ENCODE peak calls at places on chromosomes 5 and 9, in eight cellular contexts. One of them, this sample, is unnamed.
A peak's percentile ranks its signal among the peaks of the same experiment; 100 is the strongest.

GRCh38 chr5:11655681-11656080 is 248.6 kb downstream of the CTNND2 start:
- DNase-seq in adrenal gland: no peak
- DNase-seq in body of pancreas: no peak
- DNase-seq in Peyer's patch: no peak
- DNase-seq in A549: no peak
- DNase-seq in HCT116: no peak
- DNase-seq in heart left ventricle: no peak
- DNase-seq in stomach: no peak
- DNase-seq in this sample: no peak

GRCh38 chr5:132268698-132269551 is 11.4 kb downstream of the PDLIM4 start:
- DNase-seq in adrenal gland: no peak
- DNase-seq in body of pancreas: no peak
- DNase-seq in Peyer's patch: no peak
- DNase-seq in A549: no peak
- DNase-seq in HCT116: no peak
- DNase-seq in heart left ventricle: no peak
- DNase-seq in stomach: no peak
- DNase-seq in this sample: no peak

GRCh38 chr5:147303976-147304375 is 69.2 kb downstream of the STK32A start:
- DNase-seq in adrenal gland: peak; percentile 79
- DNase-seq in body of pancreas: no peak
- DNase-seq in Peyer's patch: no peak
- DNase-seq in A549: peak; percentile 60
- DNase-seq in HCT116: peak; percentile 7
- DNase-seq in heart left ventricle: no peak
- DNase-seq in stomach: no peak
- DNase-seq in this sample: no peak

GRCh38 chr5:108386345-108387061 is 4.6 kb upstream of the FBXL17 start:
- DNase-seq in adrenal gland: no peak
- DNase-seq in body of pancreas: no peak
- DNase-seq in Peyer's patch: no peak
- DNase-seq in A549: no peak
- DNase-seq in HCT116: no peak
- DNase-seq in heart left ventricle: no peak
- DNase-seq in stomach: no peak
- DNase-seq in this sample: no peak

GRCh38 chr5:11894992-11895391 is 9.3 kb downstream of the CTNND2 start:
- DNase-seq in adrenal gland: no peak
- DNase-seq in body of pancreas: peak; percentile 91
- DNase-seq in Peyer's patch: no peak
- DNase-seq in A549: no peak
- DNase-seq in HCT116: no peak
- DNase-seq in heart left ventricle: no peak
- DNase-seq in stomach: no peak
- DNase-seq in this sample: no peak

GRCh38 chr5:57598756-57599155 is 116.1 kb upstream of the ACTBL2 start:
- DNase-seq in adrenal gland: no peak
- DNase-seq in body of pancreas: no peak
- DNase-seq in Peyer's patch: no peak
- DNase-seq in A549: peak; percentile 43
- DNase-seq in HCT116: peak; percentile 0
- DNase-seq in heart left ventricle: no peak
- DNase-seq in stomach: no peak
- DNase-seq in this sample: no peak

GRCh38 chr9:71941060-71941568 is 29.7 kb downstream of the C9orf85 start:
- DNase-seq in adrenal gland: no peak
- DNase-seq in body of pancreas: no peak
- DNase-seq in Peyer's patch: no peak
- DNase-seq in A549: no peak
- DNase-seq in HCT116: no peak
- DNase-seq in heart left ventricle: no peak
- DNase-seq in stomach: no peak
- DNase-seq in this sample: no peak

GRCh38 chr5:144421411-144421810 is 250.7 kb downstream of the KCTD16 start:
- DNase-seq in adrenal gland: no peak
- DNase-seq in body of pancreas: peak; percentile 22
- DNase-seq in Peyer's patch: no peak
- DNase-seq in A549: no peak
- DNase-seq in HCT116: no peak
- DNase-seq in heart left ventricle: no peak
- DNase-seq in stomach: no peak
- DNase-seq in this sample: no peak

GRCh38 chr5:220008-220407 is 1.9 kb downstream of the SDHA start:
- DNase-seq in adrenal gland: no peak
- DNase-seq in body of pancreas: no peak
- DNase-seq in Peyer's patch: no peak
- DNase-seq in A549: no peak
- DNase-seq in HCT116: no peak
- DNase-seq in heart left ventricle: no peak
- DNase-seq in stomach: no peak
- DNase-seq in this sample: no peak

GRCh38 chr9:88614359-88614758 is 79.4 kb downstream of the NXNL2 start:
- DNase-seq in adrenal gland: no peak
- DNase-seq in body of pancreas: no peak
- DNase-seq in Peyer's patch: no peak
- DNase-seq in A549: no peak
- DNase-seq in HCT116: no peak
- DNase-seq in heart left ventricle: no peak
- DNase-seq in stomach: no peak
- DNase-seq in this sample: no peak

GRCh38 chr5:89327621-89328020 is 444.6 kb upstream of the MEF2C start:
- DNase-seq in adrenal gland: no peak
- DNase-seq in body of pancreas: no peak
- DNase-seq in Peyer's patch: no peak
- DNase-seq in A549: no peak
- DNase-seq in HCT116: no peak
- DNase-seq in heart left ventricle: no peak
- DNase-seq in stomach: no peak
- DNase-seq in this sample: no peak

GRCh38 chr5:57054135-57054534 is 102.2 kb upstream of the MIER3 start:
- DNase-seq in adrenal gland: no peak
- DNase-seq in body of pancreas: no peak
- DNase-seq in Peyer's patch: no peak
- DNase-seq in A549: no peak
- DNase-seq in HCT116: no peak
- DNase-seq in heart left ventricle: no peak
- DNase-seq in stomach: no peak
- DNase-seq in this sample: no peak

GRCh38 chr5:59483971-59484472 is 409.5 kb downstream of the PDE4D start:
- DNase-seq in adrenal gland: no peak
- DNase-seq in body of pancreas: no peak
- DNase-seq in Peyer's patch: no peak
- DNase-seq in A549: peak; percentile 55
- DNase-seq in HCT116: no peak
- DNase-seq in heart left ventricle: no peak
- DNase-seq in stomach: no peak
- DNase-seq in this sample: no peak

GRCh38 chr5:178287791-178288105 is 55.1 kb upstream of the PHYKPL start:
- DNase-seq in adrenal gland: no peak
- DNase-seq in body of pancreas: no peak
- DNase-seq in Peyer's patch: peak; percentile 26
- DNase-seq in A549: no peak
- DNase-seq in HCT116: no peak
- DNase-seq in heart left ventricle: no peak
- DNase-seq in stomach: no peak
- DNase-seq in this sample: no peak

GRCh38 chr5:76187386-76187785 is 104.2 kb downstream of the SV2C start:
- DNase-seq in adrenal gland: no peak
- DNase-seq in body of pancreas: no peak
- DNase-seq in Peyer's patch: no peak
- DNase-seq in A549: no peak
- DNase-seq in HCT116: no peak
- DNase-seq in heart left ventricle: no peak
- DNase-seq in stomach: no peak
- DNase-seq in this sample: no peak

GRCh38 chr9:97980479-97980803 is 2.7 kb upstream of the ANP32B start:
- DNase-seq in adrenal gland: no peak
- DNase-seq in body of pancreas: peak; percentile 15
- DNase-seq in Peyer's patch: no peak
- DNase-seq in A549: no peak
- DNase-seq in HCT116: no peak
- DNase-seq in heart left ventricle: peak; percentile 27
- DNase-seq in stomach: no peak
- DNase-seq in this sample: peak; percentile 71

GRCh38 chr9:133519693-133520092 is 5.1 kb downstream of the MYMK start:
- DNase-seq in adrenal gland: no peak
- DNase-seq in body of pancreas: no peak
- DNase-seq in Peyer's patch: no peak
- DNase-seq in A549: no peak
- DNase-seq in HCT116: no peak
- DNase-seq in heart left ventricle: no peak
- DNase-seq in stomach: no peak
- DNase-seq in this sample: no peak

GRCh38 chr5:148846930-148847329 is 20.5 kb downstream of the ADRB2 start:
- DNase-seq in adrenal gland: no peak
- DNase-seq in body of pancreas: no peak
- DNase-seq in Peyer's patch: no peak
- DNase-seq in A549: no peak
- DNase-seq in HCT116: no peak
- DNase-seq in heart left ventricle: no peak
- DNase-seq in stomach: no peak
- DNase-seq in this sample: no peak

GRCh38 chr5:27503813-27504212 is 465.4 kb upstream of the CDH9 start:
- DNase-seq in adrenal gland: no peak
- DNase-seq in body of pancreas: no peak
- DNase-seq in Peyer's patch: no peak
- DNase-seq in A549: no peak
- DNase-seq in HCT116: no peak
- DNase-seq in heart left ventricle: no peak
- DNase-seq in stomach: no peak
- DNase-seq in this sample: no peak

GRCh38 chr9:37892063-37892462 is 11.9 kb downstream of the SLC25A51 start:
- DNase-seq in adrenal gland: no peak
- DNase-seq in body of pancreas: no peak
- DNase-seq in Peyer's patch: no peak
- DNase-seq in A549: no peak
- DNase-seq in HCT116: no peak
- DNase-seq in heart left ventricle: no peak
- DNase-seq in stomach: no peak
- DNase-seq in this sample: no peak

GRCh38 chr5:135242496-135243193 is 156.4 kb downstream of the MACROH2A1 start:
- DNase-seq in adrenal gland: peak; percentile 65
- DNase-seq in body of pancreas: no peak
- DNase-seq in Peyer's patch: peak; percentile 10
- DNase-seq in A549: no peak
- DNase-seq in HCT116: no peak
- DNase-seq in heart left ventricle: no peak
- DNase-seq in stomach: peak; percentile 25
- DNase-seq in this sample: no peak

DNA sequence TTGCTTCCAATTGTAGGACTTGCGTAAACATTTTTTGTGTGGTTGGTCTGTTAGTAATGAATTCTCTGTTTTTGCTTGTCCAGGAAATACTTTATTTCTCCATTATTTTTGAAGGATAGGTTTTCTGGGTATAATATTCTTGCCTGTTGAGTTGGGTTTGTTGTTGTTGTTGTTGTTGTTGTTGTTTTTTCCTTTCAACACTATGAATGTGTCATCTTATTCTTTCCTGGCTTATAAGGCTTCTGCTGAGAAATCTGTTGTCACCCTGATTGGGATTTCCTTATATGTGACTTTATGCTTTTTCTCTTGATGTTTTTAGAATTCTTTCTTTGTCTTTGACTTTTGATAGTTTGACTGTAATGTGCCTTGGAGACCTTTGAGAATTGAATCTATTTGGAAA is 39.8 kb downstream of the SLF1 start:
- DNase-seq in adrenal gland: no peak
- DNase-seq in body of pancreas: no peak
- DNase-seq in Peyer's patch: no peak
- DNase-seq in A549: no peak
- DNase-seq in HCT116: no peak
- DNase-seq in heart left ventricle: no peak
- DNase-seq in stomach: no peak
- DNase-seq in this sample: no peak
- H3K9me3 ChIP-seq in adrenal gland: no peaks in the 10 kb centered on the region
- H3K9me3 ChIP-seq in body of pancreas: no peaks in the 10 kb centered on the region
- H3K9me3 ChIP-seq in Peyer's patch: no peaks in the 10 kb centered on the region
- H3K9me3 ChIP-seq in A549: peaks cover 35% of the 10 kb centered on the region
- H3K9me3 ChIP-seq in HCT116: peaks cover 3% of the 10 kb centered on the region
- H3K9me3 ChIP-seq in heart left ventricle: peaks cover 5% of the 10 kb centered on the region
- H3K9me3 ChIP-seq in stomach: peaks cover 11% of the 10 kb centered on the region
- H3K9me3 ChIP-seq in this sample: no peaks in the 10 kb centered on the region

GRCh38 chr5:16965581-16965980 is 29.5 kb upstream of the MYO10 start:
- DNase-seq in adrenal gland: no peak
- DNase-seq in body of pancreas: no peak
- DNase-seq in Peyer's patch: no peak
- DNase-seq in A549: no peak
- DNase-seq in HCT116: no peak
- DNase-seq in heart left ventricle: no peak
- DNase-seq in stomach: no peak
- DNase-seq in this sample: no peak
- H3K27ac ChIP-seq in adrenal gland: no peak overlapping the region
- H3K27ac ChIP-seq in body of pancreas: no peak overlapping the region
- H3K27ac ChIP-seq in Peyer's patch: no peak overlapping the region
- H3K27ac ChIP-seq in A549: no peak overlapping the region
- H3K27ac ChIP-seq in HCT116: no peak overlapping the region
- H3K27ac ChIP-seq in heart left ventricle: no peak overlapping the region
- H3K27ac ChIP-seq in stomach: no peak overlapping the region
- H3K27ac ChIP-seq in this sample: no peak overlapping the region

GRCh38 chr9:129610473-129611301 is 10.2 kb downstream of the C9orf50 start:
- DNase-seq in adrenal gland: peak; percentile 80
- DNase-seq in body of pancreas: peak; percentile 78
- DNase-seq in Peyer's patch: peak; percentile 82
- DNase-seq in A549: peak; percentile 74
- DNase-seq in HCT116: no peak
- DNase-seq in heart left ventricle: peak; percentile 84
- DNase-seq in stomach: peak; percentile 82
- DNase-seq in this sample: peak; percentile 62
- TF ChIP-seq POLR2A in adrenal gland: peak; percentile 14
- TF ChIP-seq POLR2A in body of pancreas: peak; percentile 34
- TF ChIP-seq POLR2A in Peyer's patch: no peak
- TF ChIP-seq POLR2A in A549: peak; percentile 19
- TF ChIP-seq POLR2A in HCT116: no peak
- TF ChIP-seq POLR2A in heart left ventricle: peak; percentile 41
- TF ChIP-seq POLR2A in stomach: no peak
- TF ChIP-seq POLR2A in this sample: peak; percentile 20

GRCh38 chr5:79873216-79873615 is 117.8 kb downstream of the MTX3 start:
- DNase-seq in adrenal gland: no peak
- DNase-seq in body of pancreas: no peak
- DNase-seq in Peyer's patch: no peak
- DNase-seq in A549: no peak
- DNase-seq in HCT116: no peak
- DNase-seq in heart left ventricle: no peak
- DNase-seq in stomach: no peak
- DNase-seq in this sample: no peak

GRCh38 chr5:79878131-79878630 is 112.9 kb downstream of the MTX3 start:
- DNase-seq in adrenal gland: no peak
- DNase-seq in body of pancreas: no peak
- DNase-seq in Peyer's patch: no peak
- DNase-seq in A549: no peak
- DNase-seq in HCT116: no peak
- DNase-seq in heart left ventricle: no peak
- DNase-seq in stomach: no peak
- DNase-seq in this sample: no peak

GRCh38 chr5:79876510-79876909 is 114.6 kb downstream of the MTX3 start:
- DNase-seq in adrenal gland: no peak
- DNase-seq in body of pancreas: no peak
- DNase-seq in Peyer's patch: no peak
- DNase-seq in A549: no peak
- DNase-seq in HCT116: no peak
- DNase-seq in heart left ventricle: no peak
- DNase-seq in stomach: no peak
- DNase-seq in this sample: no peak

GRCh38 chr5:79875230-79875629 is 115.8 kb downstream of the MTX3 start:
- DNase-seq in adrenal gland: no peak
- DNase-seq in body of pancreas: no peak
- DNase-seq in Peyer's patch: no peak
- DNase-seq in A549: no peak
- DNase-seq in HCT116: no peak
- DNase-seq in heart left ventricle: no peak
- DNase-seq in stomach: no peak
- DNase-seq in this sample: no peak

GRCh38 chr5:79878721-79879336 is 112.2 kb downstream of the MTX3 start:
- DNase-seq in adrenal gland: peak; percentile 31
- DNase-seq in body of pancreas: no peak
- DNase-seq in Peyer's patch: no peak
- DNase-seq in A549: peak; percentile 11
- DNase-seq in HCT116: peak; percentile 31
- DNase-seq in heart left ventricle: no peak
- DNase-seq in stomach: no peak
- DNase-seq in this sample: no peak
- H3K9me3 ChIP-seq in adrenal gland: no peaks in the 10 kb centered on the region
- H3K9me3 ChIP-seq in body of pancreas: no peaks in the 10 kb centered on the region
- H3K9me3 ChIP-seq in Peyer's patch: no peaks in the 10 kb centered on the region
- H3K9me3 ChIP-seq in A549: no peaks in the 10 kb centered on the region
- H3K9me3 ChIP-seq in HCT116: no peaks in the 10 kb centered on the region
- H3K9me3 ChIP-seq in heart left ventricle: no peaks in the 10 kb centered on the region
- H3K9me3 ChIP-seq in stomach: no peaks in the 10 kb centered on the region
- H3K9me3 ChIP-seq in this sample: no peaks in the 10 kb centered on the region

This sample was measured in prostate gland.